ENCODE peak calls at places on chromosomes 12 and 14, in four cellular contexts. One of them, this sample, is unnamed.

GRCh38 chr12:49190317-49190716 is 1.4 kb upstream of the TUBA1A start:
- DNase-seq in SK-N-SH: peak; percentile 42
- DNase-seq in suprapubic skin: peak; percentile 47
- DNase-seq in ovary: peak; percentile 12
- DNase-seq in this sample: no peak

GRCh38 chr12:69105101-69105613 is 134.2 kb upstream of the CPSF6 start:
- DNase-seq in suprapubic skin: no peak
- DNase-seq in SK-N-SH: no peak
- DNase-seq in ovary: no peak
- DNase-seq in this sample: no peak

GRCh38 chr12:12909995-12910391 is 18.6 kb downstream of the GPRC5A start:
- DNase-seq in suprapubic skin: no peak
- DNase-seq in SK-N-SH: peak; percentile 32
- DNase-seq in ovary: peak; percentile 57
- DNase-seq in this sample: no peak

GRCh38 chr12:52984136-52984535 is 22.1 kb upstream of the EIF4B start:
- DNase-seq in SK-N-SH: no peak
- DNase-seq in ovary: no peak
- DNase-seq in suprapubic skin: no peak
- DNase-seq in this sample: no peak

GRCh38 chr12:127690161-127690560 is 576.8 kb upstream of the TMEM132C start:
- DNase-seq in suprapubic skin: no peak
- DNase-seq in SK-N-SH: no peak
- DNase-seq in ovary: no peak
- DNase-seq in this sample: no peak

GRCh38 chr14:98548071-98548686 is 723.8 kb downstream of the BCL11B start:
- DNase-seq in ovary: no peak
- DNase-seq in SK-N-SH: no peak
- DNase-seq in suprapubic skin: no peak
- DNase-seq in this sample: no peak

GRCh38 chr12:20868277-20868676 is 57.8 kb downstream of the SLCO1B3 start:
- DNase-seq in SK-N-SH: no peak
- DNase-seq in ovary: no peak
- DNase-seq in suprapubic skin: no peak
- DNase-seq in this sample: no peak

GRCh38 chr12:92602476-92602875 is 100.3 kb upstream of the PLEKHG7 start:
- DNase-seq in ovary: no peak
- DNase-seq in SK-N-SH: no peak
- DNase-seq in suprapubic skin: no peak
- DNase-seq in this sample: no peak

GRCh38 chr12:48110691-48111315 is 4.9 kb upstream of the SENP1 start:
- DNase-seq in SK-N-SH: no peak
- DNase-seq in ovary: no peak
- DNase-seq in suprapubic skin: no peak
- DNase-seq in this sample: no peak

GRCh38 chr12:130715996-130716917 is at the start of gene RIMBP2:
- DNase-seq in ovary: peak; percentile 33
- DNase-seq in suprapubic skin: no peak
- DNase-seq in SK-N-SH: peak; percentile 62
- DNase-seq in this sample: no peak

DNA sequence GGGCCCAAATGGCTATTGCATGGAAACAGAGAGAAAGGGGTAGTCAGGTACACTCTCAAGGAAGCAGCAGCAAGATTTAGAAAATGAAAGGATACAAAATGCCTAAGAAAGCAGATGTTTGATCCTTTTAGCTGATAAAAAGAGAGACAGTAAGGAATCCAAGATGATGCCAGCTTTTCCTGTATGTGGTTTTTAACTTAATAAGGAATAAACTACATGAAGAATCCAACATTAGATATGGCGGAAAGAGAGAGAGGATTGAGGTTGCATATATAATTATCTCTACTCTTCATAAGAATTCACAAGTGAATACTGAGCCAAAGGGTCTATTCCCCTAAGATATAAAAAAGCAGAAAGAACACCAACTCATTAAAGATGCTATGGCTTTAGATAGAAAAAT is 11.6 kb downstream of the TMED10 start:
- DNase-seq in SK-N-SH: no peak
- DNase-seq in suprapubic skin: no peak
- DNase-seq in ovary: no peak
- DNase-seq in this sample: no peak
- H3K4me1 ChIP-seq in SK-N-SH: no peaks in the 10 kb centered on the region
- H3K4me1 ChIP-seq in suprapubic skin: peaks cover 39% of the 10 kb centered on the region
- H3K4me1 ChIP-seq in ovary: peaks cover 16% of the 10 kb centered on the region
- H3K4me1 ChIP-seq in this sample: peaks cover 90% of the 10 kb centered on the region

GRCh38 chr12:46365951-46366379 is 6.6 kb downstream of the SLC38A2 start:
- DNase-seq in SK-N-SH: no peak
- DNase-seq in ovary: no peak
- DNase-seq in suprapubic skin: no peak
- DNase-seq in this sample: no peak

GRCh38 chr12:46363582-46364299 is 8.8 kb downstream of the SLC38A2 start:
- DNase-seq in SK-N-SH: no peak
- DNase-seq in suprapubic skin: no peak
- DNase-seq in ovary: no peak
- DNase-seq in this sample: no peak

GRCh38 chr12:46366771-46367170 is 5.8 kb downstream of the SLC38A2 start:
- DNase-seq in ovary: no peak
- DNase-seq in SK-N-SH: no peak
- DNase-seq in suprapubic skin: no peak
- DNase-seq in this sample: no peak

GRCh38 chr12:46364300-46364696 is 8.3 kb downstream of the SLC38A2 start:
- DNase-seq in SK-N-SH: no peak
- DNase-seq in ovary: no peak
- DNase-seq in suprapubic skin: no peak
- DNase-seq in this sample: no peak

GRCh38 chr12:46364777-46365580 is 7.6 kb downstream of the SLC38A2 start:
- DNase-seq in SK-N-SH: no peak
- DNase-seq in suprapubic skin: no peak
- DNase-seq in ovary: no peak
- DNase-seq in this sample: no peak
- H3K4me1 ChIP-seq in SK-N-SH: peaks cover 54% of the 10 kb centered on the region
- H3K4me1 ChIP-seq in suprapubic skin: peaks cover 94% of the 10 kb centered on the region
- H3K4me1 ChIP-seq in ovary: peaks cover 11% of the 10 kb centered on the region
- H3K4me1 ChIP-seq in this sample: peaks cover 100% of the 10 kb centered on the region

DNA sequence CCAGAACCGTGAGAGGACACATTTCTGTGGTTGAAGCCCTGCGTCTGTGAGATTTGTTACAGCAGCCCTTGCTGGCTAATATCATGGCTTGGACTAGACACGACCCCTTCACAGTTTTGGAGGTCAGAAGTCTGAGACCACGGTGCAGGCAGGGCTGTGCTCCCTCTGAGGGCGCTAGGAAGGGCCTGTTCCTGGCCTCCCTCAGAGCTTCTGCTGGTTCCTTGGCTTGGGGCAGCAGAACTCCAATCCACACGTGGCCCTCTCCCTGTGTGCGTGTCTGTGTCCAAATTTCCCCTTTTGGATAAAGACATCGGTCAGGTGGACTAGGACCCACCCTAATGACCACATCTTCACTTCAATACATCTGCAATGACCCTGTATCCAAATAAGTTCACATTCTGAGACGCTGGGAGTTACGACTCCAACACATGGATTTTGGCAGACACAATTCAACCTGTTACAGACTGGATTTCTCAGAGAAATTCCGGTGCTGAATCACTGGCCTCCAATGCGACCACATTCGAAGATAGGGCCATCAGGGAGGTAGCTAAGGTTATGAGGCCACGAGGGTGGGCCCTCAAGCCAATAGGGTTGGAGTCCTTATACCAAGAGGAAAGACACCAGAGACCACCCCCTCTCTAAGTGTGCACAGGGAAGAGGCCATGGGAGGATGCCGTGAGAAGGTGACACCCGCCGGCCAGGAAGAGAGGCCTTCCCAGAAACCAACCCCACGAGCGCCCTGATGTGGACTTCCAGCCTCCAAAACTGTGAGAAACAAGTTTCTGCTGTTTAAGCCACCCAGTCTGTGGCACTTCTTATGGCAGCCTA is 43.6 kb upstream of the PPP2R5C start:
- DNase-seq in SK-N-SH: no peak
- DNase-seq in suprapubic skin: peak; percentile 45
- DNase-seq in ovary: no peak
- DNase-seq in this sample: no peak
- H3K4me1 ChIP-seq in SK-N-SH: no peaks in the 10 kb centered on the region
- H3K4me1 ChIP-seq in suprapubic skin: peaks cover 4% of the 10 kb centered on the region
- H3K4me1 ChIP-seq in ovary: no peaks in the 10 kb centered on the region
- H3K4me1 ChIP-seq in this sample: peaks cover 30% of the 10 kb centered on the region

GRCh38 chr14:64760146-64760755 is 56.0 kb downstream of the PLEKHG3 start:
- DNase-seq in suprapubic skin: no peak
- DNase-seq in SK-N-SH: peak; percentile 71
- DNase-seq in ovary: peak; percentile 50
- DNase-seq in this sample: no peak
- H3K4me1 ChIP-seq in suprapubic skin: peaks cover 84% of the 10 kb centered on the region
- H3K4me1 ChIP-seq in SK-N-SH: peaks cover 43% of the 10 kb centered on the region
- H3K4me1 ChIP-seq in ovary: peaks cover 35% of the 10 kb centered on the region
- H3K4me1 ChIP-seq in this sample: peaks cover 83% of the 10 kb centered on the region

GRCh38 chr14:69392481-69392880 is 5.6 kb downstream of the ERH start:
- DNase-seq in SK-N-SH: no peak
- DNase-seq in suprapubic skin: no peak
- DNase-seq in ovary: no peak
- DNase-seq in this sample: no peak
- H3K4me1 ChIP-seq in SK-N-SH: peaks cover 13% of the 10 kb centered on the region
- H3K4me1 ChIP-seq in suprapubic skin: peaks cover 24% of the 10 kb centered on the region
- H3K4me1 ChIP-seq in ovary: peaks cover 6% of the 10 kb centered on the region
- H3K4me1 ChIP-seq in this sample: peaks cover 55% of the 10 kb centered on the region

GRCh38 chr12:14026536-14026935 is 45.1 kb upstream of the GRIN2B start:
- DNase-seq in ovary: no peak
- DNase-seq in SK-N-SH: no peak
- DNase-seq in suprapubic skin: no peak
- DNase-seq in this sample: no peak

DNA sequence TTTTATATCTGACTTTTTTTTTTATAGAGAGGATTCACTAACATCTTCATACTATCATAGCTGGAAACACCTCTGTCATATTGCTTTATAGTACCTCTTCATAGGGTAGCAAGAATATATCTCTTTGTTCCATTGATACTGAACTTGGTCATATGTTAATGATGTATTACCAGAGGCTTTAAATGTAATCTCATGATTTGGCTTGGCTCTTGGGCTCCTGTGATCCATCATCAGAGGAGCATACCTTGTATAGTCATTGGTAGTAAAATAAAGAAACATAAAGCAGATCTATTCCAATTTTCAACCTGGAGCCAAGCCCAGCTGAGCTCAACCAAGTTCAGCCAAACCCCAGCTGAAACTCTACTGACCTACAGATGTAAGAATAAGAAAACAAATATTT is 43.2 kb upstream of the GRIN2B start:
- DNase-seq in ovary: no peak
- DNase-seq in suprapubic skin: no peak
- DNase-seq in SK-N-SH: no peak
- DNase-seq in this sample: no peak
- H3K4me1 ChIP-seq in ovary: no peaks in the 10 kb centered on the region
- H3K4me1 ChIP-seq in suprapubic skin: no peaks in the 10 kb centered on the region
- H3K4me1 ChIP-seq in SK-N-SH: no peaks in the 10 kb centered on the region
- H3K4me1 ChIP-seq in this sample: no peaks in the 10 kb centered on the region

GRCh38 chr12:6062427-6063378 is 61.8 kb downstream of the VWF start:
- DNase-seq in ovary: peak; percentile 34
- DNase-seq in SK-N-SH: peak; percentile 91
- DNase-seq in suprapubic skin: no peak
- DNase-seq in this sample: no peak
- H3K4me1 ChIP-seq in ovary: no peaks in the 10 kb centered on the region
- H3K4me1 ChIP-seq in SK-N-SH: no peaks in the 10 kb centered on the region
- H3K4me1 ChIP-seq in suprapubic skin: peaks cover 24% of the 10 kb centered on the region
- H3K4me1 ChIP-seq in this sample: peaks cover 43% of the 10 kb centered on the region

This sample was measured in left ventricle myocardium inferior.